ENCODE peak calls at places on chromosomes 12 and 14, in six cellular contexts. One of them, this sample, is unnamed.
A peak's percentile ranks its signal among the peaks of the same experiment; 100 is the strongest.

GRCh38 chr12:48813464-48814312 is 4.6 kb upstream of the CACNB3 start:
- DNase-seq in germinal center: no peak
- DNase-seq in WTC11: peak; percentile 69
- DNase-seq in endodermal cell: peak; percentile 88
- DNase-seq in CD4-positive, alpha-beta T cell: no peak
- DNase-seq in amygdala: no peak
- DNase-seq in this sample: no peak

GRCh38 chr12:108371801-108372344 is 32.8 kb upstream of the CMKLR1 start:
- DNase-seq in germinal center: no peak
- DNase-seq in WTC11: no peak
- DNase-seq in endodermal cell: peak; percentile 12
- DNase-seq in CD4-positive, alpha-beta T cell: no peak
- DNase-seq in amygdala: no peak
- DNase-seq in this sample: no peak

GRCh38 chr14:31937730-31938346 is 139.3 kb upstream of the ARHGAP5 start:
- DNase-seq in germinal center: no peak
- DNase-seq in WTC11: no peak
- DNase-seq in endodermal cell: peak; percentile 61
- DNase-seq in CD4-positive, alpha-beta T cell: peak; percentile 25
- DNase-seq in amygdala: no peak
- DNase-seq in this sample: peak; percentile 48

GRCh38 chr14:54881235-54881760 is 21.3 kb downstream of the GCH1 start:
- DNase-seq in germinal center: peak; percentile 18
- DNase-seq in WTC11: no peak
- DNase-seq in endodermal cell: no peak
- DNase-seq in CD4-positive, alpha-beta T cell: no peak
- DNase-seq in amygdala: no peak
- DNase-seq in this sample: no peak

GRCh38 chr12:60257063-60257462 is 661.2 kb downstream of the SLC16A7 start:
- DNase-seq in germinal center: no peak
- DNase-seq in WTC11: no peak
- DNase-seq in endodermal cell: no peak
- DNase-seq in CD4-positive, alpha-beta T cell: no peak
- DNase-seq in amygdala: no peak
- DNase-seq in this sample: no peak

GRCh38 chr12:57718641-57719528 is 19.7 kb downstream of the AGAP2 start:
- DNase-seq in germinal center: no peak
- DNase-seq in WTC11: no peak
- DNase-seq in endodermal cell: no peak
- DNase-seq in CD4-positive, alpha-beta T cell: no peak
- DNase-seq in amygdala: no peak
- DNase-seq in this sample: no peak

GRCh38 chr14:87896393-87897380 is 96.3 kb downstream of the GALC start:
- DNase-seq in germinal center: peak; percentile 13
- DNase-seq in WTC11: no peak
- DNase-seq in endodermal cell: no peak
- DNase-seq in CD4-positive, alpha-beta T cell: no peak
- DNase-seq in amygdala: no peak
- DNase-seq in this sample: no peak

GRCh38 chr12:62505786-62506185 is 39.2 kb downstream of the MON2 start:
- DNase-seq in germinal center: no peak
- DNase-seq in WTC11: no peak
- DNase-seq in endodermal cell: no peak
- DNase-seq in CD4-positive, alpha-beta T cell: no peak
- DNase-seq in amygdala: no peak
- DNase-seq in this sample: no peak

GRCh38 chr14:53613404-53614253 is 343.0 kb downstream of the BMP4 start:
- DNase-seq in germinal center: peak; percentile 75
- DNase-seq in WTC11: no peak
- DNase-seq in endodermal cell: peak; percentile 76
- DNase-seq in CD4-positive, alpha-beta T cell: no peak
- DNase-seq in amygdala: no peak
- DNase-seq in this sample: peak; percentile 0

GRCh38 chr12:50387972-50388478 is 8.4 kb downstream of the FAM186A start:
- DNase-seq in germinal center: no peak
- DNase-seq in WTC11: peak; percentile 30
- DNase-seq in endodermal cell: peak; percentile 72
- DNase-seq in CD4-positive, alpha-beta T cell: no peak
- DNase-seq in amygdala: no peak
- DNase-seq in this sample: no peak

GRCh38 chr12:6821271-6821673 is 349 bp upstream of the GPR162 start:
- DNase-seq in germinal center: no peak
- DNase-seq in WTC11: peak; percentile 66
- DNase-seq in endodermal cell: peak; percentile 93
- DNase-seq in CD4-positive, alpha-beta T cell: no peak
- DNase-seq in amygdala: peak; percentile 61
- DNase-seq in this sample: peak; percentile 42

GRCh38 chr12:105723066-105723465 is 392.6 kb downstream of the C12orf75 start:
- DNase-seq in germinal center: no peak
- DNase-seq in WTC11: no peak
- DNase-seq in endodermal cell: no peak
- DNase-seq in CD4-positive, alpha-beta T cell: no peak
- DNase-seq in amygdala: no peak
- DNase-seq in this sample: no peak

This sample was measured in substantia nigra.